ENCODE peak calls at places on chromosome 22, in four cellular contexts. M is GM06990, F is substantia nigra, B is hippocampal formation. C is an unnamed sample.

GRCh38 chr22:32354360-32355351 is 3.0 kb upstream of the RFPL3 start:
- DNase-seq in M (no peak), B (no peak), F (no peak), C (no peak)

GRCh38 chr22:16601437-16602223 is 9.0 kb upstream of the CCT8L2 start:
- DNase-seq in F (peak), M (no peak), B (no peak), C (no peak)

GRCh38 chr22:49307071-49307830 is 520.4 kb downstream of the BRD1 start:
- DNase-seq in F (no peak), B (no peak), M (no peak), C (no peak)

GRCh38 chr22:24947881-24948280 is 1.4 kb upstream of the LHFPL7 start:
- DNase-seq in F (no peak), M (no peak), B (no peak), C (no peak)

GRCh38 chr22:23147632-23148387 is 2.5 kb downstream of the RAB36 start:
- DNase-seq in B (no peak), F (no peak), M (no peak), C (no peak)

GRCh38 chr22:39244496-39245129 is at the start of gene PDGFB:
- DNase-seq in F (no peak), B (no peak), M (no peak), C (no peak)

GRCh38 chr22:49257551-49257951 is 570.1 kb downstream of the BRD1 start:
- DNase-seq in F (no peak), B (no peak), M (no peak), C (no peak)

GRCh38 chr22:44587004-44587793 is 89.2 kb upstream of the RTL6 start:
- DNase-seq in F (no peak), B (no peak), M (no peak), C (no peak)

GRCh38 chr22:36068776-36069344 is 40.2 kb upstream of the RBFOX2 start:
- DNase-seq in F (no peak), M (no peak), B (no peak), C (no peak)

GRCh38 chr22:23763579-23764331 is 965 bp downstream of the C22orf15 start:
- DNase-seq in F (no peak), B (no peak), M (peak), C (no peak)

GRCh38 chr22:25908212-25908611 is 166.2 kb downstream of the MYO18B start:
- DNase-seq in M (no peak), B (no peak), F (no peak), C (no peak)

GRCh38 chr22:47171441-47172221 is 409.2 kb downstream of the TBC1D22A start:
- DNase-seq in F (no peak), M (peak), B (no peak), C (no peak)

GRCh38 chr22:48554893-48555552 is 1272.7 kb downstream of the BRD1 start:
- DNase-seq in B (no peak), M (no peak), F (no peak), C (no peak)

GRCh38 chr22:27602390-27602789 is 199.2 kb downstream of the MN1 start:
- DNase-seq in M (no peak), F (no peak), B (no peak), C (no peak)

GRCh38 chr22:40324468-40325305 is 21.6 kb upstream of the ADSL start:
- DNase-seq in M (no peak), B (no peak), F (no peak), C (no peak)

GRCh38 chr22:19631899-19632670 is 82.2 kb upstream of the SEPTIN5 start:
- DNase-seq in F (no peak), M (no peak), B (no peak), C (no peak)

GRCh38 chr22:30890689-30891442 is 77.7 kb downstream of the MORC2 start:
- DNase-seq in B (no peak), F (no peak), M (no peak), C (peak)

GRCh38 chr22:17883356-17883755 is 109.1 kb upstream of the BID start:
- DNase-seq in F (no peak), M (no peak), B (no peak), C (no peak)

GRCh38 chr22:19872779-19873137 is 18.1 kb upstream of the GNB1L start:
- DNase-seq in F (no peak), B (no peak), M (no peak), C (no peak)

GRCh38 chr22:43526951-43527350 is 115.1 kb downstream of the MPPED1 start:
- DNase-seq in B (no peak), M (no peak), F (no peak), C (no peak)

GRCh38 chr22:22242488-22242887 is 2.1 kb upstream of the VPREB1 start:
- DNase-seq in M (no peak), F (no peak), B (no peak), C (no peak)

GRCh38 chr22:42317691-42318547 is 47.5 kb upstream of the TCF20 start:
- DNase-seq in B (peak), M (no peak), F (no peak), C (no peak)

GRCh38 chr22:43425976-43426785 is 14.4 kb downstream of the MPPED1 start:
- DNase-seq in F (no peak), B (no peak), M (no peak), C (no peak)

GRCh38 chr22:43088979-43089717 is at the start of gene TTLL1:
- DNase-seq in B (peak), F (peak), M (peak), C (peak)

C was measured in NT2/D1.